ENCODE peak calls at places on chromosomes 3 and 15, in six cellular contexts. D is stimulated activated CD4-positive, alpha-beta T cell treated with anti-CD3 and anti-CD28 coated beads, Interleukin-1b, Interleukin-23, amount 100 ng/mL, for 24 hours; M is GM10248; K is HFF-Myc; B is CD8-positive, alpha-beta memory T cell; J is KG1. X is an unnamed sample.

GRCh38 chr15:51155906-51156305 is 61.2 kb upstream of the TNFAIP8L3 start:
- DNase-seq in D (no peak), M (no peak), K (no peak), B (no peak), J (no peak), X (no peak)

GRCh38 chr15:91183630-91184029 is 83.6 kb downstream of the SV2B start:
- DNase-seq in D (no peak), M (no peak), K (no peak), B (no peak), J (no peak), X (no peak)

GRCh38 chr3:31010491-31010890 is 116.0 kb upstream of the GADL1 start:
- DNase-seq in D (no peak), M (no peak), K (no peak), B (no peak), J (no peak), X (no peak)

GRCh38 chr3:182633206-182633605 is 160.1 kb upstream of the ATP11B start:
- DNase-seq in D (no peak), M (no peak), K (no peak), B (no peak), J (no peak), X (no peak)

GRCh38 chr3:140898340-140899180 is 43.1 kb upstream of the SLC25A36 start:
- DNase-seq in D (no peak), M (peak), K (peak), B (no peak), J (peak), X (peak)

GRCh38 chr3:123039178-123039577 is 11.6 kb upstream of the SEMA5B start:
- DNase-seq in D (no peak), M (no peak), K (no peak), B (no peak), J (no peak), X (no peak)

GRCh38 chr3:57910988-57911387 is 97.2 kb upstream of the FLNB start:
- DNase-seq in D (no peak), M (no peak), K (no peak), B (no peak), J (no peak), X (no peak)

GRCh38 chr3:144189044-144189443 is 217.4 kb downstream of the DIPK2A start:
- DNase-seq in D (no peak), M (no peak), K (no peak), B (no peak), J (no peak), X (no peak)

GRCh38 chr3:136730595-136731273 is 21.4 kb downstream of the STAG1 start:
- DNase-seq in D (no peak), M (peak), K (no peak), B (no peak), J (no peak), X (no peak)

GRCh38 chr3:18134386-18135082 is 290.6 kb downstream of the SATB1 start:
- DNase-seq in D (no peak), M (no peak), K (no peak), B (no peak), J (no peak), X (no peak)

GRCh38 chr3:38018296-38019266 is 10.9 kb downstream of the PLCD1 start:
- DNase-seq in D (no peak), M (no peak), K (no peak), B (peak), J (no peak), X (no peak)

GRCh38 chr3:169604568-169604967 is 58.9 kb downstream of the MECOM start:
- DNase-seq in D (no peak), M (no peak), K (no peak), B (no peak), J (no peak), X (no peak)

GRCh38 chr3:124315215-124316033 is 323.5 kb upstream of the ROPN1 start:
- DNase-seq in D (no peak), M (no peak), K (no peak), B (no peak), J (no peak), X (no peak)

GRCh38 chr3:194870394-194871110 is 184.9 kb downstream of the FAM43A start:
- DNase-seq in D (no peak), M (no peak), K (no peak), B (no peak), J (no peak), X (no peak)

GRCh38 chr3:154568064-154568463 is 138.1 kb upstream of the GPR149 start:
- DNase-seq in D (no peak), M (no peak), K (no peak), B (no peak), J (no peak), X (no peak)

GRCh38 chr15:101187820-101188516 is 63.9 kb downstream of the CHSY1 start:
- DNase-seq in D (no peak), M (peak), K (no peak), B (no peak), J (no peak), X (no peak)

GRCh38 chr3:71649757-71650156 is 66.2 kb upstream of the FOXP1 start:
- DNase-seq in D (no peak), M (no peak), K (no peak), B (no peak), J (no peak), X (no peak)

GRCh38 chr3:177410734-177411133 is 213.5 kb upstream of the TBL1XR1 start:
- DNase-seq in D (no peak), M (no peak), K (no peak), B (no peak), J (no peak), X (no peak)

GRCh38 chr15:91522609-91523332 is 330.7 kb upstream of the SLCO3A1 start:
- DNase-seq in D (no peak), M (no peak), K (no peak), B (no peak), J (no peak), X (peak)

GRCh38 chr15:99674279-99674678 is 59.0 kb downstream of the LYSMD4 start:
- DNase-seq in D (no peak), M (no peak), K (no peak), B (no peak), J (no peak), X (no peak)

GRCh38 chr3:150216866-150217600 is 191.1 kb upstream of the TSC22D2 start:
- DNase-seq in D (no peak), M (no peak), K (no peak), B (no peak), J (no peak), X (no peak)

GRCh38 chr3:13214847-13215472 is 141.7 kb upstream of the IQSEC1 start:
- DNase-seq in D (no peak), M (no peak), K (no peak), B (no peak), J (no peak), X (no peak)

GRCh38 chr3:94307588-94307987 is 244.7 kb downstream of the NSUN3 start:
- DNase-seq in D (no peak), M (no peak), K (no peak), B (no peak), J (no peak), X (no peak)

GRCh38 chr15:69524296-69524695 is 71.7 kb downstream of the RPLP1 start:
- DNase-seq in D (no peak), M (no peak), K (no peak), B (no peak), J (no peak), X (no peak)

GRCh38 chr3:72487946-72488735 is 360.1 kb downstream of the SHQ1 start:
- DNase-seq in D (no peak), M (no peak), K (no peak), B (no peak), J (no peak), X (no peak)

GRCh38 chr3:106261396-106261795 is 392.6 kb upstream of the CBLB start:
- DNase-seq in D (no peak), M (no peak), K (no peak), B (no peak), J (no peak), X (no peak)

GRCh38 chr3:140386357-140387100 is 291.3 kb upstream of the TRIM42 start:
- DNase-seq in D (no peak), M (no peak), K (no peak), B (no peak), J (no peak), X (no peak)

GRCh38 chr3:8624612-8625011 is 20.0 kb downstream of the SSUH2 start:
- DNase-seq in D (no peak), M (no peak), K (no peak), B (no peak), J (no peak), X (no peak)

GRCh38 chr15:25797511-25798206 is 65.5 kb downstream of the ATP10A start:
- DNase-seq in D (no peak), M (no peak), K (no peak), B (no peak), J (no peak), X (no peak)